ENCODE peak calls at places on chromosomes 12 and 14, in seven cellular contexts. One of them, this sample, is unnamed.

GRCh38 chr12:95115641-95116040 is 42.2 kb upstream of the NR2C1 start:
- DNase-seq in GM23338: no peak
- DNase-seq in CD4-positive, CD25-positive, alpha-beta regulatory T cell: no peak
- DNase-seq in hepatocyte: no peak
- DNase-seq in aorta: no peak
- DNase-seq in GM23248: no peak
- DNase-seq in CD8-positive, alpha-beta T cell: no peak
- DNase-seq in this sample: no peak

GRCh38 chr12:50249464-50250229 is 33.7 kb downstream of the LIMA1 start:
- DNase-seq in GM23338: peak; percentile 32
- DNase-seq in CD4-positive, CD25-positive, alpha-beta regulatory T cell: no peak
- DNase-seq in hepatocyte: no peak
- DNase-seq in aorta: no peak
- DNase-seq in GM23248: no peak
- DNase-seq in CD8-positive, alpha-beta T cell: no peak
- DNase-seq in this sample: no peak

GRCh38 chr14:33711761-33712160 is 239.1 kb downstream of the EGLN3 start:
- DNase-seq in GM23338: no peak
- DNase-seq in CD4-positive, CD25-positive, alpha-beta regulatory T cell: no peak
- DNase-seq in hepatocyte: no peak
- DNase-seq in aorta: no peak
- DNase-seq in GM23248: no peak
- DNase-seq in CD8-positive, alpha-beta T cell: no peak
- DNase-seq in this sample: no peak

GRCh38 chr14:104461676-104462443 is 117.7 kb upstream of the C14orf180 start:
- DNase-seq in GM23338: peak; percentile 45
- DNase-seq in CD4-positive, CD25-positive, alpha-beta regulatory T cell: no peak
- DNase-seq in hepatocyte: no peak
- DNase-seq in aorta: no peak
- DNase-seq in GM23248: no peak
- DNase-seq in CD8-positive, alpha-beta T cell: no peak
- DNase-seq in this sample: no peak

GRCh38 chr12:52754135-52754534 is 23.0 kb downstream of the KRT76 start:
- DNase-seq in GM23338: no peak
- DNase-seq in CD4-positive, CD25-positive, alpha-beta regulatory T cell: no peak
- DNase-seq in hepatocyte: no peak
- DNase-seq in aorta: no peak
- DNase-seq in GM23248: no peak
- DNase-seq in CD8-positive, alpha-beta T cell: no peak
- DNase-seq in this sample: no peak

GRCh38 chr14:46378248-46378647 is 273.3 kb downstream of the RPL10L start:
- DNase-seq in GM23338: no peak
- DNase-seq in CD4-positive, CD25-positive, alpha-beta regulatory T cell: no peak
- DNase-seq in hepatocyte: no peak
- DNase-seq in aorta: no peak
- DNase-seq in GM23248: no peak
- DNase-seq in CD8-positive, alpha-beta T cell: no peak
- DNase-seq in this sample: no peak

GRCh38 chr12:14111230-14111865 is 129.9 kb upstream of the GRIN2B start:
- DNase-seq in GM23338: peak; percentile 83
- DNase-seq in CD4-positive, CD25-positive, alpha-beta regulatory T cell: no peak
- DNase-seq in hepatocyte: peak; percentile 37
- DNase-seq in aorta: no peak
- DNase-seq in GM23248: no peak
- DNase-seq in CD8-positive, alpha-beta T cell: no peak
- DNase-seq in this sample: no peak

GRCh38 chr12:12266389-12266872 is 413 bp downstream of the LRP6 start:
- DNase-seq in GM23338: peak; percentile 74
- DNase-seq in CD4-positive, CD25-positive, alpha-beta regulatory T cell: no peak
- DNase-seq in hepatocyte: no peak
- DNase-seq in aorta: peak; percentile 49
- DNase-seq in GM23248: peak; percentile 51
- DNase-seq in CD8-positive, alpha-beta T cell: no peak
- DNase-seq in this sample: no peak

GRCh38 chr14:32709072-32709471 is 229.6 kb upstream of the NPAS3 start:
- DNase-seq in GM23338: no peak
- DNase-seq in CD4-positive, CD25-positive, alpha-beta regulatory T cell: no peak
- DNase-seq in hepatocyte: peak; percentile 24
- DNase-seq in aorta: peak; percentile 49
- DNase-seq in GM23248: peak; percentile 90
- DNase-seq in CD8-positive, alpha-beta T cell: no peak
- DNase-seq in this sample: no peak

GRCh38 chr12:103468837-103469236 is 26.9 kb downstream of the C12orf42 start:
- DNase-seq in GM23338: no peak
- DNase-seq in CD4-positive, CD25-positive, alpha-beta regulatory T cell: no peak
- DNase-seq in hepatocyte: no peak
- DNase-seq in aorta: no peak
- DNase-seq in GM23248: no peak
- DNase-seq in CD8-positive, alpha-beta T cell: no peak
- DNase-seq in this sample: no peak

GRCh38 chr14:49971156-49972141 is 78.6 kb downstream of the ARF6 start:
- DNase-seq in GM23338: no peak
- DNase-seq in CD4-positive, CD25-positive, alpha-beta regulatory T cell: peak; percentile 83
- DNase-seq in hepatocyte: no peak
- DNase-seq in aorta: no peak
- DNase-seq in GM23248: no peak
- DNase-seq in CD8-positive, alpha-beta T cell: peak; percentile 52
- DNase-seq in this sample: no peak

GRCh38 chr14:30753452-30753851 is 120.9 kb upstream of the COCH start:
- DNase-seq in GM23338: no peak
- DNase-seq in CD4-positive, CD25-positive, alpha-beta regulatory T cell: no peak
- DNase-seq in hepatocyte: no peak
- DNase-seq in aorta: no peak
- DNase-seq in GM23248: no peak
- DNase-seq in CD8-positive, alpha-beta T cell: no peak
- DNase-seq in this sample: no peak

GRCh38 chr14:22814945-22815713 is at the start of gene SLC7A7:
- DNase-seq in GM23338: peak; percentile 15
- DNase-seq in CD4-positive, CD25-positive, alpha-beta regulatory T cell: no peak
- DNase-seq in hepatocyte: peak; percentile 78
- DNase-seq in aorta: no peak
- DNase-seq in GM23248: no peak
- DNase-seq in CD8-positive, alpha-beta T cell: no peak
- DNase-seq in this sample: no peak

GRCh38 chr14:47511829-47512228 is 163.6 kb downstream of the MDGA2 start:
- DNase-seq in GM23338: no peak
- DNase-seq in CD4-positive, CD25-positive, alpha-beta regulatory T cell: no peak
- DNase-seq in hepatocyte: no peak
- DNase-seq in aorta: no peak
- DNase-seq in GM23248: no peak
- DNase-seq in CD8-positive, alpha-beta T cell: no peak
- DNase-seq in this sample: no peak

GRCh38 chr12:2925322-2925995 is 33.7 kb upstream of the TEAD4 start:
- DNase-seq in GM23338: no peak
- DNase-seq in CD4-positive, CD25-positive, alpha-beta regulatory T cell: no peak
- DNase-seq in hepatocyte: no peak
- DNase-seq in aorta: no peak
- DNase-seq in GM23248: peak; percentile 68
- DNase-seq in CD8-positive, alpha-beta T cell: no peak
- DNase-seq in this sample: no peak

GRCh38 chr14:74838141-74838540 is 37.8 kb downstream of the PROX2 start:
- DNase-seq in GM23338: no peak
- DNase-seq in CD4-positive, CD25-positive, alpha-beta regulatory T cell: peak; percentile 51
- DNase-seq in hepatocyte: no peak
- DNase-seq in aorta: no peak
- DNase-seq in GM23248: no peak
- DNase-seq in CD8-positive, alpha-beta T cell: no peak
- DNase-seq in this sample: no peak

GRCh38 chr12:79514730-79515525 is 175.8 kb downstream of the PAWR start:
- DNase-seq in GM23338: no peak
- DNase-seq in CD4-positive, CD25-positive, alpha-beta regulatory T cell: no peak
- DNase-seq in hepatocyte: no peak
- DNase-seq in aorta: no peak
- DNase-seq in GM23248: peak; percentile 20
- DNase-seq in CD8-positive, alpha-beta T cell: no peak
- DNase-seq in this sample: no peak

GRCh38 chr12:97131220-97131981 is 224.3 kb downstream of the NEDD1 start:
- DNase-seq in GM23338: peak; percentile 90
- DNase-seq in CD4-positive, CD25-positive, alpha-beta regulatory T cell: no peak
- DNase-seq in hepatocyte: peak; percentile 26
- DNase-seq in aorta: no peak
- DNase-seq in GM23248: no peak
- DNase-seq in CD8-positive, alpha-beta T cell: no peak
- DNase-seq in this sample: no peak

GRCh38 chr14:95547626-95548327 is 12.9 kb downstream of the GLRX5 start:
- DNase-seq in GM23338: peak; percentile 41
- DNase-seq in CD4-positive, CD25-positive, alpha-beta regulatory T cell: no peak
- DNase-seq in hepatocyte: no peak
- DNase-seq in aorta: no peak
- DNase-seq in GM23248: peak; percentile 39
- DNase-seq in CD8-positive, alpha-beta T cell: no peak
- DNase-seq in this sample: no peak

GRCh38 chr14:56133547-56133946 is 15.3 kb downstream of the PELI2 start:
- DNase-seq in GM23338: peak; percentile 48
- DNase-seq in CD4-positive, CD25-positive, alpha-beta regulatory T cell: no peak
- DNase-seq in hepatocyte: no peak
- DNase-seq in aorta: no peak
- DNase-seq in GM23248: no peak
- DNase-seq in CD8-positive, alpha-beta T cell: no peak
- DNase-seq in this sample: no peak

GRCh38 chr12:124293286-124294003 is 1.4 kb upstream of the RFLNA start:
- DNase-seq in GM23338: no peak
- DNase-seq in CD4-positive, CD25-positive, alpha-beta regulatory T cell: no peak
- DNase-seq in hepatocyte: no peak
- DNase-seq in aorta: peak; percentile 16
- DNase-seq in GM23248: no peak
- DNase-seq in CD8-positive, alpha-beta T cell: no peak
- DNase-seq in this sample: peak; percentile 22
- H3K27me3 ChIP-seq in GM23338: peaks cover 29% of the 10 kb centered on the region
- H3K27me3 ChIP-seq in CD4-positive, CD25-positive, alpha-beta regulatory T cell: no peaks in the 10 kb centered on the region
- H3K27me3 ChIP-seq in hepatocyte: no peaks in the 10 kb centered on the region
- H3K27me3 ChIP-seq in aorta: no peaks in the 10 kb centered on the region
- H3K27me3 ChIP-seq in GM23248: peaks cover 3% of the 10 kb centered on the region
- H3K27me3 ChIP-seq in CD8-positive, alpha-beta T cell: no peaks in the 10 kb centered on the region
- H3K27me3 ChIP-seq in this sample: peaks cover 4% of the 10 kb centered on the region

DNA sequence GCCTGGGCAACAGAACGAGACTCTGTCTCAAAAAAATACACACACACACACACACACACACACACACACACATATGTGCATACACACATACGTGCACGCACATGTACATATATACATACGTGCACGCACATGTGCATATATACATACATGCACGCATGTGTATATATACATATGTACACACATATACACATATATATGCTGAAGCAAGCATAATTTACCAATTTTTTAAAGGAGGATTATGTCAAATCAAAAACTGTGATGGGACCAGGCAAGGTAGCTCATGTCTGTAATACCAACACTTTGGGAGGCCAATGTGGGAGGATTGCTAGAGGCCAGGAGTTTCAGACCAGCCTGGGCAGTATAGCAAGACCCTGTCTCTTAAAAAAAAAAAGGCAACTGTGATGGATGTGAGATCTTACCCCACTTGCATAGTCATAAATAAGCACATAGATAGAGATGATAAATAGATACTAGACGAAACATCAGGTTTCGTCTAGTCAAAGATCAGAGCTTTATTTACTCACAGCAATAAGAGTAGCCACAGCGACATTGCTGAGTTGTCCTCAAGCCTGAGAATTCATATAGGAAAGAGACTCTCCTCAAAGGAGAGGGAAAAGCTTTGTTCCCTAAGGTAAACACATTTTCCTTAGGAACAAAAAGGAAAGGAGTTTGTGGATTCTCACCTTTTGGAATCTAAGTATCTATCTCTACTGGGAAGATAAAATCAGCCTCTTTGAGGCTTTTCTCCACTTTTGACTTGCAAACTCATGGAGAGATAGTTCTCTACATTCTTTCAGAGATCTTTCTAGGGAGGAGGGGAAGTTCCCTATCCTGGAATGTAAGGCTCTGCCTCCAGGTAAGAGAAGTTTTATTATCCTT is 74.7 kb upstream of the AMN1 start:
- DNase-seq in GM23338: peak; percentile 57
- DNase-seq in CD4-positive, CD25-positive, alpha-beta regulatory T cell: no peak
- DNase-seq in hepatocyte: no peak
- DNase-seq in aorta: no peak
- DNase-seq in GM23248: no peak
- DNase-seq in CD8-positive, alpha-beta T cell: no peak
- DNase-seq in this sample: no peak
- H3K4me3 ChIP-seq in GM23338: no peak overlapping the region
- H3K4me3 ChIP-seq in CD4-positive, CD25-positive, alpha-beta regulatory T cell: peak overlapping the region; percentile 81
- H3K4me3 ChIP-seq in hepatocyte: no peak overlapping the region
- H3K4me3 ChIP-seq in aorta: no peak overlapping the region
- H3K4me3 ChIP-seq in GM23248: no peak overlapping the region
- H3K4me3 ChIP-seq in CD8-positive, alpha-beta T cell: peak overlapping the region; percentile 33
- H3K4me3 ChIP-seq in this sample: no peak overlapping the region

DNA sequence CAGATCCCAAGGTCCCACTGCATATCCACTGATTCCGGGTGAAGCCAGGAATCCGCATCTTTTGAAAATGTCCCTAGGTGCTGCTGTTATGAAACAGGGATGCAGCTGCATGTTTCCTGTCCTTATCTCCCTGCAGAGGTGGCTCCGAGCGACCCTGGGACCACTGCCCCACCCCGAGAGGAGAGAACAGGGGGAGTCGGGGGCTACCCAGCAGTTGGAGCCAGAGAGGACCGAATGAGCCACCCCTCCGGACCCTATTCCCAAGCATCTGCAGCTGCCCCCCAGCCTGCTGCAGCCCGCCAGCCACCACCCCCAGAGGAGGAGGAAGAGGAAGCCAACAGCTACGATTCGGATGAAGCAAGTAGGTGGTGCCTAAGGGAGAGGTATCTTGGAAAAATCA is 30.3 kb upstream of the OAS1 start:
- DNase-seq in GM23338: no peak
- DNase-seq in CD4-positive, CD25-positive, alpha-beta regulatory T cell: no peak
- DNase-seq in hepatocyte: no peak
- DNase-seq in aorta: no peak
- DNase-seq in GM23248: no peak
- DNase-seq in CD8-positive, alpha-beta T cell: no peak
- DNase-seq in this sample: no peak
- H3K27me3 ChIP-seq in GM23338: no peaks in the 10 kb centered on the region
- H3K27me3 ChIP-seq in CD4-positive, CD25-positive, alpha-beta regulatory T cell: peaks cover 27% of the 10 kb centered on the region
- H3K27me3 ChIP-seq in hepatocyte: peaks cover 29% of the 10 kb centered on the region
- H3K27me3 ChIP-seq in aorta: no peaks in the 10 kb centered on the region
- H3K27me3 ChIP-seq in GM23248: peaks cover 15% of the 10 kb centered on the region
- H3K27me3 ChIP-seq in CD8-positive, alpha-beta T cell: peaks cover 12% of the 10 kb centered on the region
- H3K27me3 ChIP-seq in this sample: no peaks in the 10 kb centered on the region

GRCh38 chr14:93916476-93916875 is 10.7 kb upstream of the FAM181A start:
- DNase-seq in GM23338: no peak
- DNase-seq in CD4-positive, CD25-positive, alpha-beta regulatory T cell: no peak
- DNase-seq in hepatocyte: no peak
- DNase-seq in aorta: no peak
- DNase-seq in GM23248: no peak
- DNase-seq in CD8-positive, alpha-beta T cell: no peak
- DNase-seq in this sample: no peak

GRCh38 chr14:93915800-93916199 is 11.3 kb upstream of the FAM181A start:
- DNase-seq in GM23338: no peak
- DNase-seq in CD4-positive, CD25-positive, alpha-beta regulatory T cell: no peak
- DNase-seq in hepatocyte: no peak
- DNase-seq in aorta: no peak
- DNase-seq in GM23248: no peak
- DNase-seq in CD8-positive, alpha-beta T cell: no peak
- DNase-seq in this sample: no peak

GRCh38 chr14:93914278-93914677 is 12.9 kb upstream of the FAM181A start:
- DNase-seq in GM23338: no peak
- DNase-seq in CD4-positive, CD25-positive, alpha-beta regulatory T cell: no peak
- DNase-seq in hepatocyte: no peak
- DNase-seq in aorta: no peak
- DNase-seq in GM23248: no peak
- DNase-seq in CD8-positive, alpha-beta T cell: no peak
- DNase-seq in this sample: no peak

GRCh38 chr14:93917141-93917540 is 10.0 kb upstream of the FAM181A start:
- DNase-seq in GM23338: no peak
- DNase-seq in CD4-positive, CD25-positive, alpha-beta regulatory T cell: no peak
- DNase-seq in hepatocyte: no peak
- DNase-seq in aorta: peak; percentile 12
- DNase-seq in GM23248: no peak
- DNase-seq in CD8-positive, alpha-beta T cell: no peak
- DNase-seq in this sample: no peak

GRCh38 chr14:93915070-93915705 is 12.0 kb upstream of the FAM181A start:
- DNase-seq in GM23338: no peak
- DNase-seq in CD4-positive, CD25-positive, alpha-beta regulatory T cell: no peak
- DNase-seq in hepatocyte: no peak
- DNase-seq in aorta: peak; percentile 21
- DNase-seq in GM23248: no peak
- DNase-seq in CD8-positive, alpha-beta T cell: no peak
- DNase-seq in this sample: peak; percentile 30
- H3K4me3 ChIP-seq in GM23338: no peak overlapping the region
- H3K4me3 ChIP-seq in CD4-positive, CD25-positive, alpha-beta regulatory T cell: no peak overlapping the region
- H3K4me3 ChIP-seq in hepatocyte: no peak overlapping the region
- H3K4me3 ChIP-seq in aorta: no peak overlapping the region
- H3K4me3 ChIP-seq in GM23248: no peak overlapping the region
- H3K4me3 ChIP-seq in CD8-positive, alpha-beta T cell: no peak overlapping the region
- H3K4me3 ChIP-seq in this sample: no peak overlapping the region

This sample was measured in right lobe of liver.